ENCODE peak calls at places on chromosomes 11 and 22, in six cellular contexts. G is adrenal gland, E is HL-60, W is neural progenitor cell, Q is lower lobe of right lung, X is cardiac fibroblast. M is an unnamed sample.

GRCh38 chr22:31243339-31244043 is 31.4 kb downstream of the LIMK2 start:
- DNase-seq in E (no peak), W (no peak), G (no peak), Q (no peak), X (peak; percentile 86), M (no peak)

GRCh38 chr22:44926491-44927415 is 83.1 kb downstream of the PHF21B start:
- DNase-seq in W (no peak), Q (peak; percentile 25), G (no peak), E (no peak), X (no peak), M (no peak)

GRCh38 chr22:23256986-23257888 is 76.9 kb downstream of the BCR start:
- DNase-seq in E (no peak), X (peak; percentile 49), Q (no peak), G (peak; percentile 72), W (no peak), M (no peak)

GRCh38 chr11:114308689-114309089 is 12.5 kb downstream of the NNMT start:
- DNase-seq in Q (no peak), W (no peak), X (peak; percentile 71), G (no peak), E (peak; percentile 71), M (no peak)

GRCh38 chr11:61098778-61099177 is 3.5 kb upstream of the CD5 start:
- DNase-seq in Q (no peak), E (no peak), W (no peak), G (no peak), X (no peak), M (no peak)

GRCh38 chr11:63240098-63240497 is 3.3 kb downstream of the SLC22A25 start:
- DNase-seq in E (no peak), G (no peak), Q (no peak), W (no peak), X (peak; percentile 12), M (no peak)

GRCh38 chr22:50473855-50474671 is 772 bp downstream of the SBF1 start:
- DNase-seq in W (peak; percentile 60), G (peak; percentile 66), X (peak; percentile 54), E (peak; percentile 12), Q (peak; percentile 62), M (no peak)

GRCh38 chr11:12164061-12165014 is 53.9 kb downstream of the MICAL2 start:
- DNase-seq in E (no peak), X (peak; percentile 88), G (no peak), W (no peak), Q (no peak), M (no peak)

GRCh38 chr11:12269446-12270214 is 107.7 kb upstream of the PARVA start:
- DNase-seq in X (no peak), E (no peak), Q (no peak), W (no peak), G (no peak), M (no peak)

GRCh38 chr11:131690362-131690761 is 319.9 kb downstream of the NTM start:
- DNase-seq in X (no peak), W (no peak), G (no peak), Q (no peak), E (no peak), M (no peak)

GRCh38 chr11:128900468-128900867 is 9.3 kb downstream of the KCNJ5 start:
- DNase-seq in W (no peak), E (no peak), X (no peak), G (peak; percentile 69), Q (peak; percentile 59), M (no peak)

GRCh38 chr11:27700351-27701261 is at the start of gene BDNF:
- DNase-seq in G (peak; percentile 21), Q (no peak), X (peak; percentile 51), E (no peak), W (peak; percentile 72), M (peak; percentile 27)

GRCh38 chr11:93225642-93226041 is 27.9 kb upstream of the SLC36A4 start:
- DNase-seq in E (no peak), G (no peak), X (peak; percentile 50), W (no peak), Q (no peak), M (peak; percentile 19)

DNA sequence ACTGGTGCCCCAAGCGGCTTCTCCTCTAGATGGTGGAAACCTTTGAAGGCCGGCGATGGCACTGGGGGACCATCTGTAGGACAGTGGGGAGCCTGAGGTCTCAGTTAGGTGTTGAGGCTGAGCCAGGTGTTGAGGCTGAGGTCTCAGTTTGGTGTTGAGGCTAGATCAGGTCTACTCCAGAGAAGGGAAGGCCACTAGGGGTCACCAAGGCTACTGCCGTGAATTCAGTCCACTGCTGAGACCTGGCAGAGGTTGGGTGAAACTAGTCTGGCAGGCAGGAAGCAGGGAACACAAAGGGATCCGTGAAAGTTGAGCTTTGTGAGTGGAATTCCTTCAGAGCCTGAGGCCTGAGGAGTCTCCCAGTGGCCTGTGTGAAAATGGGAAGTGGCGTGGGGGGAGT is 123.8 kb upstream of the FGF3 start:
- DNase-seq in E (no peak), X (no peak), W (no peak), G (no peak), Q (peak; percentile 16), M (no peak)
- TF ChIP-seq CTCF in E (no peak), X (no peak), W (peak; percentile 30), G (no peak), Q (no peak), M (no peak)

GRCh38 chr22:26508148-26508547 is 4.1 kb downstream of the TFIP11 start:
- DNase-seq in W (no peak), X (no peak), E (no peak), G (no peak), Q (no peak), M (no peak)

GRCh38 chr22:26515938-26516337 is 3.7 kb upstream of the TFIP11 start:
- DNase-seq in Q (no peak), W (no peak), X (no peak), G (no peak), E (no peak), M (no peak)

GRCh38 chr22:26513852-26514251 is 1.6 kb upstream of the TFIP11 start:
- DNase-seq in E (no peak), G (no peak), X (no peak), W (no peak), Q (no peak), M (no peak)

GRCh38 chr22:26514419-26515161 is 2.3 kb upstream of the TFIP11 start:
- DNase-seq in E (no peak), G (no peak), Q (no peak), X (no peak), W (no peak), M (no peak)

GRCh38 chr22:26512149-26512793 is at the start of gene TFIP11:
- DNase-seq in X (peak; percentile 92), W (peak; percentile 97), G (peak; percentile 96), E (peak; percentile 93), Q (peak; percentile 97), M (peak; percentile 94)
- TF ChIP-seq CTCF in X (no peak), W (peak; percentile 31), G (no peak), E (no peak), Q (no peak), M (no peak)

GRCh38 chr22:34113381-34113780 is 193.1 kb upstream of the LARGE1 start:
- DNase-seq in E (no peak), W (no peak), G (no peak), X (no peak), Q (no peak), M (no peak)

GRCh38 chr22:34115722-34116121 is 195.4 kb upstream of the LARGE1 start:
- DNase-seq in E (no peak), W (no peak), Q (no peak), G (no peak), X (no peak), M (no peak)

GRCh38 chr22:34108168-34108567 is 187.9 kb upstream of the LARGE1 start:
- DNase-seq in Q (no peak), X (no peak), W (no peak), E (no peak), G (no peak), M (no peak)

GRCh38 chr22:34116126-34116525 is 195.8 kb upstream of the LARGE1 start:
- DNase-seq in Q (no peak), G (no peak), X (no peak), E (no peak), W (no peak), M (no peak)

GRCh38 chr22:34111210-34111824 is 191.0 kb upstream of the LARGE1 start:
- DNase-seq in X (peak; percentile 40), E (no peak), W (peak; percentile 67), Q (no peak), G (peak; percentile 44), M (peak; percentile 48)
- TF ChIP-seq CTCF in X (peak; percentile 71), E (peak; percentile 83), W (peak; percentile 84), Q (peak; percentile 70), G (peak; percentile 38), M (peak; percentile 71)

GRCh38 chr11:102776454-102776853 is 4.0 kb downstream of the MMP10 start:
- DNase-seq in E (no peak), W (no peak), G (no peak), X (no peak), Q (no peak), M (no peak)

GRCh38 chr11:102783016-102783415 is 2.6 kb upstream of the MMP10 start:
- DNase-seq in X (no peak), E (no peak), W (no peak), Q (no peak), G (no peak), M (no peak)

GRCh38 chr11:102784380-102784779 is 4.0 kb upstream of the MMP10 start:
- DNase-seq in X (no peak), E (no peak), G (no peak), W (no peak), Q (no peak), M (no peak)

GRCh38 chr11:102783720-102784119 is 3.3 kb upstream of the MMP10 start:
- DNase-seq in E (no peak), G (no peak), X (no peak), Q (no peak), W (no peak), M (no peak)

GRCh38 chr11:102780491-102780918 is at the start of gene MMP10:
- DNase-seq in W (peak; percentile 76), X (peak; percentile 88), G (no peak), E (no peak), Q (no peak), M (no peak)
- TF ChIP-seq CTCF in W (peak; percentile 54), X (peak; percentile 75), G (no peak), E (peak; percentile 8), Q (peak; percentile 29), M (peak; percentile 15)

M was measured in GM13977.